ENCODE peak calls at places on chromosomes 6 and 20, in eight cellular contexts. G is LNCaP clone FGC, W is lower lobe of right lung, U is HCT116, R is breast epithelium, X is psoas muscle, Z is GM12865, F is cardiac muscle cell. Y is an unnamed sample.

GRCh38 chr6:38632490-38632889 is 7.2 kb downstream of the BTBD9 start:
- DNase-seq in G (no peak), W (no peak), U (no peak), R (no peak), X (no peak), Z (no peak), F (no peak), Y (no peak)

GRCh38 chr20:48329216-48329615 is 498.6 kb downstream of the PREX1 start:
- DNase-seq in G (no peak), W (no peak), U (no peak), R (no peak), X (no peak), Z (no peak), F (no peak), Y (no peak)

GRCh38 chr6:82017316-82017715 is 230.2 kb downstream of the IBTK start:
- DNase-seq in G (no peak), W (no peak), U (peak; percentile 55), R (no peak), X (peak; percentile 59), Z (no peak), F (peak; percentile 86), Y (no peak)

GRCh38 chr6:23445157-23445710 is 680.8 kb upstream of the NRSN1 start:
- DNase-seq in G (peak; percentile 34), W (no peak), U (no peak), R (no peak), X (no peak), Z (no peak), F (peak; percentile 63), Y (no peak)

GRCh38 chr6:10030942-10031537 is 383.8 kb downstream of the TFAP2A start:
- DNase-seq in G (peak; percentile 4), W (no peak), U (peak; percentile 31), R (no peak), X (no peak), Z (peak; percentile 18), F (no peak), Y (no peak)

GRCh38 chr20:11373391-11373790 is 544.3 kb upstream of the BTBD3 start:
- DNase-seq in G (no peak), W (no peak), U (no peak), R (no peak), X (peak; percentile 68), Z (peak; percentile 74), F (peak; percentile 61), Y (no peak)

GRCh38 chr20:21352703-21353102 is 44.6 kb downstream of the NKX2-4 start:
- DNase-seq in G (no peak), W (no peak), U (no peak), R (no peak), X (no peak), Z (no peak), F (peak; percentile 74), Y (no peak)

GRCh38 chr6:41630069-41630468 is 8.2 kb upstream of the MDFI start:
- DNase-seq in G (no peak), W (peak; percentile 7), U (no peak), R (no peak), X (no peak), Z (no peak), F (no peak), Y (no peak)

GRCh38 chr6:19394687-19395086 is 442.5 kb upstream of the ID4 start:
- DNase-seq in G (no peak), W (no peak), U (no peak), R (no peak), X (no peak), Z (no peak), F (no peak), Y (no peak)

GRCh38 chr20:12093062-12093796 is 175.5 kb downstream of the BTBD3 start:
- DNase-seq in G (no peak), W (no peak), U (no peak), R (no peak), X (no peak), Z (no peak), F (no peak), Y (no peak)

GRCh38 chr20:35054804-35055203 is 37.8 kb downstream of the TRPC4AP start:
- DNase-seq in G (no peak), W (no peak), U (no peak), R (no peak), X (no peak), Z (peak; percentile 22), F (no peak), Y (no peak)

GRCh38 chr6:154433477-154434241 is 76.8 kb downstream of the CNKSR3 start:
- DNase-seq in G (no peak), W (no peak), U (no peak), R (no peak), X (no peak), Z (no peak), F (no peak), Y (no peak)

GRCh38 chr20:53957421-53958172 is 112.8 kb downstream of the BCAS1 start:
- DNase-seq in G (no peak), W (no peak), U (no peak), R (no peak), X (no peak), Z (no peak), F (peak; percentile 48), Y (no peak)

GRCh38 chr6:79375635-79376425 is 141.3 kb upstream of the HMGN3 start:
- DNase-seq in G (no peak), W (no peak), U (no peak), R (no peak), X (no peak), Z (no peak), F (no peak), Y (no peak)

GRCh38 chr6:134517145-134517658 is 199.3 kb upstream of the SGK1 start:
- DNase-seq in G (no peak), W (peak; percentile 87), U (no peak), R (no peak), X (peak; percentile 73), Z (no peak), F (peak; percentile 96), Y (no peak)

GRCh38 chr6:10633216-10633615 is 61.2 kb downstream of the C6orf52 start:
- DNase-seq in G (no peak), W (no peak), U (peak; percentile 60), R (no peak), X (no peak), Z (peak; percentile 57), F (peak; percentile 1), Y (no peak)

GRCh38 chr6:11785449-11785951 is 6.9 kb upstream of the ADTRP start:
- DNase-seq in G (peak; percentile 86), W (no peak), U (no peak), R (no peak), X (no peak), Z (peak; percentile 90), F (no peak), Y (no peak)

GRCh38 chr6:25340854-25341552 is 61.8 kb downstream of the CARMIL1 start:
- DNase-seq in G (no peak), W (no peak), U (no peak), R (no peak), X (no peak), Z (peak; percentile 26), F (no peak), Y (no peak)

GRCh38 chr6:82385546-82385945 is 21.9 kb downstream of the TPBG start:
- DNase-seq in G (no peak), W (no peak), U (no peak), R (no peak), X (no peak), Z (no peak), F (no peak), Y (no peak)

GRCh38 chr20:57609086-57609841 is 11.0 kb downstream of the ZBP1 start:
- DNase-seq in G (no peak), W (peak; percentile 29), U (no peak), R (peak; percentile 27), X (peak; percentile 30), Z (peak; percentile 42), F (no peak), Y (no peak)

GRCh38 chr20:57611605-57612311 is 8.5 kb downstream of the ZBP1 start:
- DNase-seq in G (no peak), W (peak; percentile 27), U (no peak), R (no peak), X (peak; percentile 29), Z (no peak), F (no peak), Y (no peak)

GRCh38 chr20:57608516-57608915 is 11.7 kb downstream of the ZBP1 start:
- DNase-seq in G (no peak), W (no peak), U (no peak), R (peak; percentile 37), X (peak; percentile 28), Z (no peak), F (no peak), Y (no peak)

GRCh38 chr20:57610261-57610952 is 9.8 kb downstream of the ZBP1 start:
- DNase-seq in G (no peak), W (peak; percentile 32), U (no peak), R (peak; percentile 27), X (peak; percentile 39), Z (no peak), F (no peak), Y (no peak)

GRCh38 chr20:57609842-57610167 is 10.4 kb downstream of the ZBP1 start:
- DNase-seq in G (no peak), W (no peak), U (no peak), R (no peak), X (peak; percentile 10), Z (no peak), F (no peak), Y (no peak)
- TF ChIP-seq CTCF in G (no peak), W (no peak), U (peak; percentile 27), R (no peak), X (no peak), Z (no peak), F (no peak), Y (no peak)

DNA sequence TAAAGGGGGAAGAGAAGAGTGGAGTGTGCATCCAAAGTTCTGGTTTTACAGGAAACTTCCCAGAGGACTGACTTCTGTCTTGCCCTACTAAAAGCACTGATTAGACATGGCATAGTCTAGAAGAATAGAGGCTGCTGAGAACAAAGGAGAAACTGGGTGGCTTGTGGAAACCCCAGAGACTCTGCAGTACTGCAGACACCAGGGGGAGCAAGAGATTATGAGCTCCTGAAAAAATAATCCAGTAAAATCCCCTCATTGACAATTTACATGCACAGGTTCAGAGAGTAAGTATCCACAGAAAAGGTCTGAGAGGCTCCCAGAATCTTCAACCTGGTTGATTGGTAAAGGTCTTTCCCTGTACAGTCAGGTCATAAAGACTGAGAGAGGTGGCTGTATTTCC is 48.7 kb upstream of the CLVS2 start:
- DNase-seq in G (no peak), W (no peak), U (peak; percentile 18), R (no peak), X (no peak), Z (no peak), F (no peak), Y (peak; percentile 29)
- TF ChIP-seq CTCF in G (peak; percentile 14), W (no peak), U (peak; percentile 70), R (no peak), X (peak; percentile 41), Z (peak; percentile 23), F (peak; percentile 4), Y (peak; percentile 25)

GRCh38 chr6:107185570-107185969 is 70.3 kb upstream of the BEND3 start:
- DNase-seq in G (peak; percentile 59), W (no peak), U (no peak), R (no peak), X (no peak), Z (no peak), F (peak; percentile 57), Y (no peak)
- TF ChIP-seq CTCF in G (peak; percentile 83), W (no peak), U (no peak), R (no peak), X (no peak), Z (no peak), F (peak; percentile 46), Y (peak; percentile 12)

DNA sequence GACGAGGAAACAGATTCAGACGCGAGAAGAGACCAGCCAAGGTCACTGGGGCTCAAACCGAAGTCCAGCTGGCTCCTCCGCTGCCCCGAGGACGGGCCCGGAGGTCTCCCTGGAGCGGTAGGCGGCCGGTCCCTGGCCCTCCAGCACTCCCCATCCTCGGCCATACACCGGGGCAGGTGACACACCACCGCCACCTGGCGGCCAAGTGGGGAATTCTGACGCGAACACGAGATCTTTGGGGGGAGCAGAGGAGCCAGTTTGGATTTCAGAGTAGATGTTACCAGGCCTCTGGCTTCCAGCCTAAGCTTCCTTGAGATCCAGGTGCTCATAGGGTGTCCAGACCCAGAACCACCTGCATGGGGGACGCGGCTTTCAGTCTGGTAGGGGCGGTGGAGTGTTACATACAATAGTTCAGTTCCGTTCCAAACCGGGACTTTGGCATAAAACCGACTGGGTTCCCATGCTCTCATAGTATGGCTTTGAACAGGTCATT is 16.1 kb downstream of the BPIFB1 start:
- DNase-seq in G (peak; percentile 4), W (peak; percentile 76), U (peak; percentile 40), R (peak; percentile 65), X (peak; percentile 76), Z (peak; percentile 68), F (peak; percentile 65), Y (peak; percentile 77)
- TF ChIP-seq CTCF in G (peak; percentile 92), W (peak; percentile 89), U (peak; percentile 89), R (peak; percentile 47), X (peak; percentile 87), Z (peak; percentile 96), F (peak; percentile 94), Y (peak; percentile 84)

Y was measured in D721Med.